ENCODE peak calls at places on chromosomes 12 and 14, in ten cellular contexts. W is neural crest cell, Q is NCI-H1105 treated with DMSO at 0.1 percent for 48 hours, U is uterus, A is NCI-H2171 treated with DMSO at 0.1 percent for 48 hours, R is C1 segment of cervical spinal cord, T is ELR, L is mesendoderm, F is midbrain, N is RPMI7951. P is an unnamed sample.

GRCh38 chr12:51959921-51960320 is 8.4 kb downstream of the ACVR1B start:
- DNase-seq in W (no peak), Q (no peak), U (no peak), A (no peak), R (no peak), T (no peak), L (no peak), F (no peak), N (no peak), P (no peak)

GRCh38 chr14:35155962-35156361 is 33.6 kb downstream of the PRORP start:
- DNase-seq in W (no peak), Q (no peak), U (no peak), A (no peak), R (no peak), T (peak), L (no peak), F (no peak), N (peak), P (no peak)

GRCh38 chr12:112307219-112308062 is 74.8 kb downstream of the HECTD4 start:
- DNase-seq in W (no peak), Q (no peak), U (no peak), A (no peak), R (no peak), T (no peak), L (no peak), F (no peak), N (no peak), P (no peak)

GRCh38 chr12:111074559-111074958 is 154.2 kb upstream of the MYL2 start:
- DNase-seq in W (no peak), Q (no peak), U (no peak), A (peak), R (no peak), T (no peak), L (no peak), F (no peak), N (no peak), P (no peak)

GRCh38 chr14:72243894-72244293 is 311.7 kb downstream of the RGS6 start:
- DNase-seq in W (no peak), Q (no peak), U (no peak), A (no peak), R (no peak), T (no peak), L (no peak), F (no peak), N (no peak), P (no peak)

GRCh38 chr12:72610854-72611358 is 338.7 kb downstream of the TRHDE start:
- DNase-seq in W (no peak), Q (no peak), U (no peak), A (peak), R (no peak), T (no peak), L (peak), F (no peak), N (no peak), P (no peak)

GRCh38 chr12:34297790-34298164 is 275.5 kb downstream of the ALG10 start:
- DNase-seq in W (no peak), Q (no peak), U (no peak), A (no peak), R (no peak), T (no peak), L (no peak), F (no peak), N (no peak), P (peak)

GRCh38 chr12:45726594-45727300 is 2.8 kb upstream of the ARID2 start:
- DNase-seq in W (peak), Q (peak), U (peak), A (peak), R (no peak), T (peak), L (peak), F (no peak), N (peak), P (peak)

GRCh38 chr12:646303-647038 is 16.8 kb downstream of the NINJ2 start:
- DNase-seq in W (no peak), Q (no peak), U (peak), A (no peak), R (no peak), T (no peak), L (no peak), F (no peak), N (no peak), P (peak)